ENCODE peak calls at places on chromosomes 2 and 18, in eight cellular contexts. K is GM23338, H is fibroblast of lung, B is pancreas, Q is astrocyte of the spinal cord, O is lower lobe of right lung, Z is fibroblast of mammary gland, N is HCT116. L is an unnamed sample.

GRCh38 chr2:232170391-232170790 is 208.2 kb upstream of the ALPP start:
- DNase-seq in N (no peak), K (no peak), B (no peak), O (no peak), H (no peak), Q (no peak), Z (no peak), L (no peak)

GRCh38 chr18:58645398-58645797 is 16.5 kb upstream of the ALPK2 start:
- DNase-seq in B (no peak), K (no peak), Z (peak; percentile 29), Q (peak; percentile 62), O (no peak), N (no peak), H (peak; percentile 96), L (peak; percentile 44)

GRCh38 chr2:39379643-39380524 is 57.2 kb downstream of the MAP4K3 start:
- DNase-seq in O (no peak), H (peak; percentile 61), K (peak; percentile 52), N (peak; percentile 12), Z (peak; percentile 82), Q (peak; percentile 64), B (no peak), L (peak; percentile 81)

GRCh38 chr2:150528861-150529801 is 41.7 kb upstream of the RND3 start:
- DNase-seq in Q (peak; percentile 64), N (no peak), Z (peak; percentile 73), O (no peak), B (no peak), K (peak; percentile 10), H (peak; percentile 83), L (no peak)

GRCh38 chr2:54599914-54600313 is 123.5 kb upstream of the EML6 start:
- DNase-seq in Z (no peak), B (no peak), O (peak; percentile 61), K (no peak), H (peak; percentile 43), Q (no peak), N (no peak), L (no peak)

GRCh38 chr2:75047907-75048625 is 89.6 kb downstream of the POLE4 start:
- DNase-seq in Z (peak; percentile 73), B (no peak), H (peak; percentile 76), N (no peak), O (no peak), Q (peak; percentile 68), K (no peak), L (peak; percentile 75)

GRCh38 chr2:196660264-196660663 is 20.7 kb downstream of the CCDC150 start:
- DNase-seq in H (peak; percentile 40), O (no peak), K (no peak), Q (peak; percentile 10), Z (peak; percentile 25), N (no peak), B (no peak), L (peak; percentile 23)

GRCh38 chr18:13377496-13377895 is 158.9 kb downstream of the LDLRAD4 start:
- DNase-seq in O (no peak), Q (no peak), Z (peak; percentile 20), H (peak; percentile 37), B (no peak), K (no peak), N (no peak), L (no peak)

GRCh38 chr2:79855264-79856006 is 342.6 kb downstream of the CTNNA2 start:
- DNase-seq in B (no peak), O (no peak), Q (peak; percentile 22), H (peak; percentile 25), N (no peak), K (peak; percentile 74), Z (peak; percentile 7), L (peak; percentile 49)

GRCh38 chr2:49162151-49162550 is 7.8 kb upstream of the FSHR start:
- DNase-seq in N (no peak), Q (no peak), O (no peak), B (no peak), K (no peak), Z (no peak), H (peak; percentile 65), L (no peak)

GRCh38 chr2:199757466-199757865 is 93.5 kb downstream of the FTCDNL1 start:
- DNase-seq in H (peak; percentile 16), N (no peak), Z (peak; percentile 18), Q (peak; percentile 38), K (no peak), B (no peak), O (no peak), L (no peak)

GRCh38 chr2:15813481-15814266 is 126.7 kb upstream of the MYCN start:
- DNase-seq in Q (no peak), Z (no peak), K (no peak), O (no peak), B (no peak), N (no peak), H (no peak), L (no peak)

GRCh38 chr18:64271975-64272659 is 123.2 kb upstream of the LINC00305 start:
- DNase-seq in K (no peak), N (no peak), O (no peak), B (no peak), H (no peak), Z (no peak), Q (no peak), L (peak; percentile 3)

GRCh38 chr18:61400016-61400630 is 66.9 kb downstream of the CDH20 start:
- DNase-seq in N (no peak), Q (peak; percentile 7), B (no peak), K (no peak), Z (peak; percentile 11), H (peak; percentile 22), O (no peak), L (peak; percentile 12)

GRCh38 chr2:101842471-101842870 is 145.0 kb downstream of the MAP4K4 start:
- DNase-seq in O (no peak), B (no peak), Q (no peak), N (no peak), Z (no peak), K (no peak), H (no peak), L (no peak)

GRCh38 chr2:232321156-232321816 is 57.3 kb upstream of the ALPP start:
- DNase-seq in Z (no peak), O (peak; percentile 39), B (peak; percentile 24), Q (no peak), K (peak; percentile 74), N (no peak), H (no peak), L (no peak)

GRCh38 chr2:152566034-152566727 is 151.1 kb downstream of the PRPF40A start:
- DNase-seq in Q (no peak), H (no peak), O (no peak), Z (no peak), N (no peak), B (no peak), K (no peak), L (no peak)

GRCh38 chr18:12307871-12308385 is at the start of gene TUBB6:
- DNase-seq in H (peak; percentile 84), N (no peak), Z (peak; percentile 75), K (peak; percentile 78), O (peak; percentile 79), B (peak; percentile 79), Q (peak; percentile 78), L (peak; percentile 76)

GRCh38 chr2:58449286-58450010 is 208.3 kb upstream of the FANCL start:
- DNase-seq in O (no peak), N (no peak), H (peak; percentile 62), Z (no peak), K (peak; percentile 20), Q (no peak), B (no peak), L (no peak)

GRCh38 chr18:42087195-42087594 is 132.2 kb downstream of the PIK3C3 start:
- DNase-seq in N (no peak), Q (no peak), Z (no peak), H (no peak), B (no peak), K (no peak), O (no peak), L (no peak)

GRCh38 chr2:237547841-237548416 is 18.4 kb upstream of the PRLH start:
- DNase-seq in B (peak; percentile 52), O (no peak), K (peak; percentile 50), N (no peak), Q (no peak), H (no peak), Z (no peak), L (no peak)

GRCh38 chr2:73282924-73283544 is 1.2 kb downstream of the FBXO41 start:
- DNase-seq in N (no peak), B (no peak), K (peak; percentile 46), Z (no peak), H (no peak), Q (no peak), O (no peak), L (no peak)
- H3K4me3 ChIP-seq in N (peak overlapping the region; percentile 85), B (peak overlapping the region; percentile 64), K (peak overlapping the region; percentile 84), Z (no peak overlapping the region), H (no peak overlapping the region), Q (no peak overlapping the region), O (peak overlapping the region; percentile 69), L (peak overlapping the region; percentile 67)

DNA sequence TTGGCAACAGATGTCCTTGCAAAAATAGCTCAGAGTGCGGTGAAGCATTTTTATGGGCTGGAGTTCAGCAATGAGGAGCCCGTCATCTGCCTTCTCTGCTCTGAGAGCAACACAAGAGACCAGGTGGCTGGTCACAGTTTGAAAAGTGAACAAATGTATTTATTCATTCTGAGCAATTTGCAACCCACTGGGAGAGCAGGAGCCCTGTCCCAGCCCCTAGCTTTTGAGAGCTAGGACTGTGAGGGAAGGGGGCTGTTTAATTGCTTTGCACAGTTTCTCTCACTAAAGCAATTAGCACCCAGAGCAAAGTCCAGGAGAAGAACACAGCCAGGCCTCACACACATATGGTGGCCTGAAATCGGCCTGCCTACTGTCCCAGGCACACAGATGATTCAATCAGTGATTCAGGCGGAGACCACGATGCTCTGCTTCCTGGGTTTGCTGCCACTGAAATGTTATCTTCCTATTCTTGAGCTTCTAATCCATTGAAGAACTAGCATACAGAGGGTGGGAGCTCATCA is 646.1 kb upstream of the ACVR2A start:
- DNase-seq in B (no peak), Z (no peak), O (no peak), K (no peak), Q (no peak), H (peak; percentile 23), N (no peak), L (no peak)
- H3K4me3 ChIP-seq in B (no peak overlapping the region), Z (no peak overlapping the region), O (no peak overlapping the region), K (no peak overlapping the region), Q (no peak overlapping the region), H (no peak overlapping the region), N (no peak overlapping the region), L (no peak overlapping the region)

DNA sequence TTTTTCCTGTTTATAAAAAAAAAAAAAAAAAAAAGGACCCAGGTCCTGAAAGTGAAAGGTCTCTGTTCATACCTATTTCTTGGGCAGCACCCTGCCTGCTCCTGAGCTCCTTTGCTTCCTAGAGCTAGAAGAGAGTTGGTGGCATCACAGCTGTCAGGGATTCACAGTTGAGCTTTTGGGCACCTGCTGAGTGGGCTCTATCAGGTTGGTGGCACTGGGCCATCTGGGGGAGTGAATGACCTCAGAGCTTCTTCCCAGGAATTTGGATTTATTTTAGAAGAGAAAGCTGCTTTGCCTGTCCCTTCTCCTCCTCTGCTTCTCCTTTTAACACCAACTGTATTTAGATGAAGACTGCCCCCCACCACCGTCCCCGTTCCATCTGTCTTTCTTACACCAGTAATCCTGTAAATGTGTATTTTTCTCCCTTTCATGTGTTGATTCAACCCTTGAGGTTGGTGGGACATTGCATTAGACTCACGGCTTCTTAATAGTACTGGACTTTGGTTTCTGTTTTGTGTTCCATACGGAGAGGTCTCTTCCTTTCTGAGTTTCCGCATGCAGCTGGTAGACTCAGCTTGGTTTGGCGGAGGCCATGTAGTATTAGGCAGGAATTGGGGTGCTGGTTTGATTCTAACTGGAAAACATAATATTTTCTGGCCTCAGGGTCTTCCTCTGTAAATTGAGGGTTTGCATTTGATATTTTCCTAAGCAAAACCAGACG is 7.6 kb upstream of the MGAT5 start:
- DNase-seq in Z (no peak), Q (no peak), H (no peak), B (no peak), K (no peak), N (no peak), O (no peak), L (no peak)
- H3K4me3 ChIP-seq in Z (no peak overlapping the region), Q (no peak overlapping the region), H (no peak overlapping the region), B (no peak overlapping the region), K (no peak overlapping the region), N (no peak overlapping the region), O (no peak overlapping the region), L (no peak overlapping the region)

GRCh38 chr2:95206086-95206485 is 1.2 kb upstream of the ZNF892 start:
- DNase-seq in Z (no peak), H (no peak), Q (no peak), B (no peak), N (no peak), O (no peak), K (peak; percentile 36), L (no peak)
- H3K4me3 ChIP-seq in Z (no peak overlapping the region), H (no peak overlapping the region), Q (no peak overlapping the region), B (peak overlapping the region; percentile 85), N (no peak overlapping the region), O (peak overlapping the region; percentile 82), K (peak overlapping the region; percentile 85), L (peak overlapping the region; percentile 71)